ENCODE peak calls at places on chromosomes 5 and 9, in five cellular contexts. H is uterus; N is iris pigment epithelial cell; R is naive thymus-derived CD8-positive, alpha-beta T cell; Y is adipocyte. A is an unnamed sample.
A peak's percentile ranks its signal among the peaks of the same experiment; 100 is the strongest.

GRCh38 chr5:132053483-132053882 is 7.0 kb upstream of the IL3 start:
- DNase-seq in H (no peak), N (no peak), R (no peak), Y (no peak), A (no peak)

GRCh38 chr9:104997536-104997935 is 69.6 kb upstream of the ABCA1 start:
- DNase-seq in H (no peak), N (no peak), R (no peak), Y (no peak), A (no peak)

GRCh38 chr5:127586371-127586770 is 62.5 kb upstream of the CTXN3 start:
- DNase-seq in H (no peak), N (peak; percentile 44), R (no peak), Y (peak; percentile 48), A (no peak)

GRCh38 chr5:172688735-172689572 is 47.9 kb downstream of the NEURL1B start:
- DNase-seq in H (no peak), N (no peak), R (peak; percentile 27), Y (no peak), A (no peak)

GRCh38 chr5:170611446-170612088 is 107.7 kb downstream of the KCNIP1 start:
- DNase-seq in H (no peak), N (peak; percentile 33), R (no peak), Y (peak; percentile 18), A (no peak)

GRCh38 chr5:53017383-53017782 is 28.2 kb downstream of the ITGA2 start:
- DNase-seq in H (no peak), N (no peak), R (no peak), Y (no peak), A (no peak)

GRCh38 chr9:120099064-120099463 is 480.9 kb downstream of the CDK5RAP2 start:
- DNase-seq in H (no peak), N (no peak), R (no peak), Y (no peak), A (peak; percentile 12)

GRCh38 chr5:96374653-96375052 is 58.4 kb downstream of the PCSK1 start:
- DNase-seq in H (no peak), N (no peak), R (no peak), Y (no peak), A (no peak)

GRCh38 chr5:157106668-157107461 is 2.0 kb downstream of the HAVCR2 start:
- DNase-seq in H (no peak), N (no peak), R (no peak), Y (peak; percentile 34), A (peak; percentile 56)

GRCh38 chr5:111983459-111983858 is 226.5 kb upstream of the NREP start:
- DNase-seq in H (no peak), N (no peak), R (no peak), Y (no peak), A (peak; percentile 25)

GRCh38 chr5:74870299-74871067 is 4.3 kb upstream of the FAM169A start:
- DNase-seq in H (no peak), N (no peak), R (no peak), Y (peak; percentile 34), A (peak; percentile 71)

GRCh38 chr5:139273572-139274264 is 19.8 kb upstream of the MATR3 start:
- DNase-seq in H (peak; percentile 81), N (peak; percentile 85), R (peak; percentile 82), Y (peak; percentile 88), A (peak; percentile 86)

GRCh38 chr9:134503301-134504105 is 138.1 kb upstream of the COL5A1 start:
- DNase-seq in H (no peak), N (no peak), R (no peak), Y (no peak), A (peak; percentile 41)

GRCh38 chr9:114366334-114367128 is 21.3 kb downstream of the AKNA start:
- DNase-seq in H (no peak), N (peak; percentile 89), R (no peak), Y (peak; percentile 87), A (peak; percentile 95)

GRCh38 chr5:92309336-92309991 is 926.3 kb upstream of the ARRDC3 start:
- DNase-seq in H (no peak), N (peak; percentile 59), R (no peak), Y (peak; percentile 86), A (peak; percentile 53)

GRCh38 chr5:32223972-32224608 is 50.0 kb upstream of the GOLPH3 start:
- DNase-seq in H (no peak), N (peak; percentile 74), R (no peak), Y (peak; percentile 77), A (peak; percentile 89)

GRCh38 chr5:43616535-43616934 is 13.6 kb downstream of the NNT start:
- DNase-seq in H (no peak), N (peak; percentile 80), R (no peak), Y (peak; percentile 74), A (no peak)

GRCh38 chr5:37776826-37777225 is 63.0 kb downstream of the GDNF start:
- DNase-seq in H (no peak), N (peak; percentile 85), R (no peak), Y (peak; percentile 83), A (no peak)

A was measured in M059J.